ENCODE peak calls at places on chromosomes 3 and 15, in six cellular contexts. One of them, this sample, is unnamed. For H3K36me3, the result is how much of the 10 kb centered on the place peaks cover.

GRCh38 chr3:197736010-197736490 is 654 bp downstream of the RUBCN start:
- DNase-seq in neuronal stem cell: no peak
- DNase-seq in GM06990: peak
- DNase-seq in colonic mucosa: peak
- DNase-seq in BE2C: peak
- DNase-seq in psoas muscle: peak
- DNase-seq in this sample: peak

GRCh38 chr3:187958432-187959003 is 195.4 kb upstream of the LPP start:
- DNase-seq in GM06990: no peak
- DNase-seq in psoas muscle: no peak
- DNase-seq in neuronal stem cell: no peak
- DNase-seq in colonic mucosa: no peak
- DNase-seq in BE2C: no peak
- DNase-seq in this sample: no peak

GRCh38 chr3:94413721-94414106 is 350.9 kb downstream of the NSUN3 start:
- DNase-seq in GM06990: no peak
- DNase-seq in BE2C: no peak
- DNase-seq in neuronal stem cell: no peak
- DNase-seq in psoas muscle: no peak
- DNase-seq in colonic mucosa: no peak
- DNase-seq in this sample: no peak

GRCh38 chr3:111324142-111324541 is 217.9 kb upstream of the CD96 start:
- DNase-seq in psoas muscle: no peak
- DNase-seq in GM06990: no peak
- DNase-seq in colonic mucosa: no peak
- DNase-seq in BE2C: no peak
- DNase-seq in neuronal stem cell: no peak
- DNase-seq in this sample: no peak

GRCh38 chr3:39531681-39532080 is 64.2 kb downstream of the MOBP start:
- DNase-seq in psoas muscle: no peak
- DNase-seq in colonic mucosa: no peak
- DNase-seq in neuronal stem cell: no peak
- DNase-seq in BE2C: no peak
- DNase-seq in GM06990: no peak
- DNase-seq in this sample: no peak

GRCh38 chr3:139016430-139017048 is 4.2 kb downstream of the PRR23B start:
- DNase-seq in GM06990: no peak
- DNase-seq in BE2C: no peak
- DNase-seq in colonic mucosa: no peak
- DNase-seq in psoas muscle: no peak
- DNase-seq in neuronal stem cell: no peak
- DNase-seq in this sample: no peak

GRCh38 chr3:3165650-3166049 is 13.8 kb downstream of the CRBN start:
- DNase-seq in BE2C: no peak
- DNase-seq in psoas muscle: no peak
- DNase-seq in GM06990: no peak
- DNase-seq in colonic mucosa: no peak
- DNase-seq in neuronal stem cell: no peak
- DNase-seq in this sample: no peak

GRCh38 chr15:56736308-56736707 is 3.0 kb upstream of the ZNF280D start:
- DNase-seq in psoas muscle: no peak
- DNase-seq in BE2C: no peak
- DNase-seq in colonic mucosa: no peak
- DNase-seq in GM06990: no peak
- DNase-seq in neuronal stem cell: no peak
- DNase-seq in this sample: no peak

GRCh38 chr3:24069045-24069444 is 124.0 kb downstream of the NR1D2 start:
- DNase-seq in BE2C: no peak
- DNase-seq in colonic mucosa: no peak
- DNase-seq in GM06990: no peak
- DNase-seq in psoas muscle: no peak
- DNase-seq in neuronal stem cell: no peak
- DNase-seq in this sample: no peak

GRCh38 chr3:37337481-37337880 is 163.1 kb upstream of the LRRFIP2 start:
- DNase-seq in neuronal stem cell: no peak
- DNase-seq in BE2C: no peak
- DNase-seq in colonic mucosa: no peak
- DNase-seq in GM06990: no peak
- DNase-seq in psoas muscle: no peak
- DNase-seq in this sample: no peak
- H3K36me3 ChIP-seq in neuronal stem cell: half or more
- H3K36me3 ChIP-seq in BE2C: under half
- H3K36me3 ChIP-seq in colonic mucosa: under half
- H3K36me3 ChIP-seq in GM06990: under half
- H3K36me3 ChIP-seq in psoas muscle: half or more
- H3K36me3 ChIP-seq in this sample: half or more

GRCh38 chr3:48709051-48709461 is 8.0 kb downstream of the IP6K2 start:
- DNase-seq in BE2C: no peak
- DNase-seq in psoas muscle: no peak
- DNase-seq in neuronal stem cell: no peak
- DNase-seq in GM06990: no peak
- DNase-seq in colonic mucosa: no peak
- DNase-seq in this sample: no peak

GRCh38 chr3:48711727-48712126 is 5.3 kb downstream of the IP6K2 start:
- DNase-seq in psoas muscle: no peak
- DNase-seq in colonic mucosa: no peak
- DNase-seq in neuronal stem cell: no peak
- DNase-seq in BE2C: no peak
- DNase-seq in GM06990: no peak
- DNase-seq in this sample: peak

GRCh38 chr3:48708481-48708889 is 8.5 kb downstream of the IP6K2 start:
- DNase-seq in neuronal stem cell: no peak
- DNase-seq in colonic mucosa: no peak
- DNase-seq in GM06990: no peak
- DNase-seq in psoas muscle: no peak
- DNase-seq in BE2C: no peak
- DNase-seq in this sample: peak

GRCh38 chr3:48702320-48702921 is 14.6 kb downstream of the IP6K2 start:
- DNase-seq in neuronal stem cell: no peak
- DNase-seq in BE2C: no peak
- DNase-seq in colonic mucosa: no peak
- DNase-seq in psoas muscle: no peak
- DNase-seq in GM06990: no peak
- DNase-seq in this sample: no peak

DNA sequence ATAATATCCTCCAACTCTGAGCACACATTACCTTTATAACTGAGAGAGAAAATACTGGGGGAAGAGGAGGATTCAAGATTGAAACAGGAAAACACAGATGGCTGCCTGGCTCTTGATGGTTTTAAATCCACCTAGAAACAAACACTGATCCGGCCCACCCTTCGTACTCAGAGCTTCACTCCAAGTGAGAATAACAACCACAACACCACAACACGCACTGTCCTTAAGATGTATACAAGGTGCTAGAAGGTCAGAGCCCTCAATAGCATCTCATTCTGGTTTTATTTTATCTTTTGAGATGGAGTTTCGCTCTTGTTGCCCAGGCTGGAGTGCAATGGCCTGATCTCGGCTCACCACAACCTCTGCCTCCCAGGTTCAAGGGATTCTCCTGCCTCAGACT is 9.9 kb downstream of the IP6K2 start:
- DNase-seq in colonic mucosa: no peak
- DNase-seq in BE2C: no peak
- DNase-seq in psoas muscle: no peak
- DNase-seq in GM06990: no peak
- DNase-seq in neuronal stem cell: no peak
- DNase-seq in this sample: no peak
- H3K36me3 ChIP-seq in colonic mucosa: under half
- H3K36me3 ChIP-seq in BE2C: under half
- H3K36me3 ChIP-seq in psoas muscle: under half
- H3K36me3 ChIP-seq in GM06990: under half
- H3K36me3 ChIP-seq in neuronal stem cell: half or more
- H3K36me3 ChIP-seq in this sample: under half

GRCh38 chr3:178275311-178275710 is 260.9 kb upstream of the KCNMB2 start:
- DNase-seq in neuronal stem cell: no peak
- DNase-seq in BE2C: no peak
- DNase-seq in psoas muscle: no peak
- DNase-seq in GM06990: no peak
- DNase-seq in colonic mucosa: no peak
- DNase-seq in this sample: no peak
- H3K36me3 ChIP-seq in neuronal stem cell: under half
- H3K36me3 ChIP-seq in BE2C: under half
- H3K36me3 ChIP-seq in psoas muscle: under half
- H3K36me3 ChIP-seq in GM06990: under half
- H3K36me3 ChIP-seq in colonic mucosa: under half
- H3K36me3 ChIP-seq in this sample: under half

GRCh38 chr15:72760590-72761260 is 22.8 kb downstream of the ADPGK start:
- DNase-seq in neuronal stem cell: no peak
- DNase-seq in GM06990: no peak
- DNase-seq in colonic mucosa: no peak
- DNase-seq in psoas muscle: no peak
- DNase-seq in BE2C: no peak
- DNase-seq in this sample: no peak

GRCh38 chr15:72754096-72754495 is 29.5 kb downstream of the ADPGK start:
- DNase-seq in colonic mucosa: no peak
- DNase-seq in BE2C: no peak
- DNase-seq in neuronal stem cell: no peak
- DNase-seq in psoas muscle: no peak
- DNase-seq in GM06990: no peak
- DNase-seq in this sample: no peak

GRCh38 chr15:72758195-72758594 is 25.4 kb downstream of the ADPGK start:
- DNase-seq in neuronal stem cell: no peak
- DNase-seq in GM06990: no peak
- DNase-seq in BE2C: no peak
- DNase-seq in psoas muscle: no peak
- DNase-seq in colonic mucosa: no peak
- DNase-seq in this sample: peak
- H3K36me3 ChIP-seq in neuronal stem cell: half or more
- H3K36me3 ChIP-seq in GM06990: under half
- H3K36me3 ChIP-seq in BE2C: under half
- H3K36me3 ChIP-seq in psoas muscle: half or more
- H3K36me3 ChIP-seq in colonic mucosa: under half
- H3K36me3 ChIP-seq in this sample: half or more

DNA sequence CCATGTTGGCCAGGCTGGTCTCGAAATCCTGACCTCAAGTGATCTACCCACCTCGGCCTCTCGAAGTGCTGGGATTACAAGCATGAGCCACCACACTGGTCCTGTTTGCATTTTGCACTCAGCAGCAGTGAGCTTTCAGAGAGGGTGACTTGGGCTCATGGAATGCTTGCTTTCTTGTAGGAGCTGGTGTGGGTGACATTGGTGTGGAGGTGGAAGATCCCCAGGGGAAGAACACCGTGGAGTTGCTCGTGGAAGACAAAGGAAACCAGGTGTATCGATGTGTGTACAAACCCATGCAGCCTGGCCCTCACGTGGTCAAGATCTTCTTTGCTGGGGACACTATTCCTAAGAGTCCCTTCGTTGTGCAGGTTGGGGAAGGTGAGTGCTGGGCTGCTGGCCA is 90.3 kb downstream of the FLNB start:
- DNase-seq in BE2C: no peak
- DNase-seq in neuronal stem cell: no peak
- DNase-seq in GM06990: no peak
- DNase-seq in colonic mucosa: no peak
- DNase-seq in psoas muscle: no peak
- DNase-seq in this sample: no peak
- H3K36me3 ChIP-seq in BE2C: under half
- H3K36me3 ChIP-seq in neuronal stem cell: under half
- H3K36me3 ChIP-seq in GM06990: under half
- H3K36me3 ChIP-seq in colonic mucosa: under half
- H3K36me3 ChIP-seq in psoas muscle: under half
- H3K36me3 ChIP-seq in this sample: half or more

GRCh38 chr15:42694398-42694797 is 42.5 kb downstream of the CDAN1 start:
- DNase-seq in psoas muscle: no peak
- DNase-seq in colonic mucosa: no peak
- DNase-seq in GM06990: no peak
- DNase-seq in neuronal stem cell: no peak
- DNase-seq in BE2C: no peak
- DNase-seq in this sample: no peak
- H3K36me3 ChIP-seq in psoas muscle: under half
- H3K36me3 ChIP-seq in colonic mucosa: under half
- H3K36me3 ChIP-seq in GM06990: under half
- H3K36me3 ChIP-seq in neuronal stem cell: half or more
- H3K36me3 ChIP-seq in BE2C: under half
- H3K36me3 ChIP-seq in this sample: under half

GRCh38 chr3:44833394-44833793 is 28.3 kb upstream of the TMEM42 start:
- DNase-seq in neuronal stem cell: no peak
- DNase-seq in colonic mucosa: no peak
- DNase-seq in GM06990: no peak
- DNase-seq in psoas muscle: no peak
- DNase-seq in BE2C: no peak
- DNase-seq in this sample: no peak
- H3K36me3 ChIP-seq in neuronal stem cell: half or more
- H3K36me3 ChIP-seq in colonic mucosa: under half
- H3K36me3 ChIP-seq in GM06990: under half
- H3K36me3 ChIP-seq in psoas muscle: under half
- H3K36me3 ChIP-seq in BE2C: under half
- H3K36me3 ChIP-seq in this sample: under half

GRCh38 chr3:194586839-194587238 is 46.4 kb downstream of the TMEM44 start:
- DNase-seq in neuronal stem cell: no peak
- DNase-seq in BE2C: no peak
- DNase-seq in psoas muscle: no peak
- DNase-seq in colonic mucosa: no peak
- DNase-seq in GM06990: no peak
- DNase-seq in this sample: peak
- H3K36me3 ChIP-seq in neuronal stem cell: half or more
- H3K36me3 ChIP-seq in BE2C: under half
- H3K36me3 ChIP-seq in psoas muscle: under half
- H3K36me3 ChIP-seq in colonic mucosa: under half
- H3K36me3 ChIP-seq in GM06990: under half
- H3K36me3 ChIP-seq in this sample: under half